ENCODE peak calls at places on chromosomes 16 and 17, in six cellular contexts. One of them, this sample, is unnamed.

GRCh38 chr16:50152386-50152806 is 710 bp upstream of the TENT4B start:
- DNase-seq in LoVo: peak
- DNase-seq in activated CD4-positive, alpha-beta T cell treated with anti-CD3 and anti-CD28 coated beads for 24 hours: peak
- DNase-seq in ureter: peak
- DNase-seq in AG09319: no peak
- DNase-seq in putamen: peak
- DNase-seq in this sample: no peak

GRCh38 chr16:57412584-57412983 is 8.0 kb downstream of the CCL17 start:
- DNase-seq in LoVo: no peak
- DNase-seq in activated CD4-positive, alpha-beta T cell treated with anti-CD3 and anti-CD28 coated beads for 24 hours: no peak
- DNase-seq in ureter: no peak
- DNase-seq in AG09319: no peak
- DNase-seq in putamen: no peak
- DNase-seq in this sample: no peak

GRCh38 chr16:711548-712320 is 3.2 kb upstream of the METRN start:
- DNase-seq in LoVo: peak
- DNase-seq in activated CD4-positive, alpha-beta T cell treated with anti-CD3 and anti-CD28 coated beads for 24 hours: peak
- DNase-seq in ureter: no peak
- DNase-seq in AG09319: no peak
- DNase-seq in putamen: no peak
- DNase-seq in this sample: peak

GRCh38 chr16:17467923-17468540 is 2.7 kb downstream of the XYLT1 start:
- DNase-seq in LoVo: no peak
- DNase-seq in activated CD4-positive, alpha-beta T cell treated with anti-CD3 and anti-CD28 coated beads for 24 hours: no peak
- DNase-seq in ureter: peak
- DNase-seq in AG09319: peak
- DNase-seq in putamen: peak
- DNase-seq in this sample: peak

GRCh38 chr17:45813051-45813731 is 29.1 kb downstream of the CRHR1 start:
- DNase-seq in LoVo: no peak
- DNase-seq in activated CD4-positive, alpha-beta T cell treated with anti-CD3 and anti-CD28 coated beads for 24 hours: no peak
- DNase-seq in ureter: no peak
- DNase-seq in AG09319: no peak
- DNase-seq in putamen: peak
- DNase-seq in this sample: no peak

GRCh38 chr17:44236444-44236991 is 17.0 kb upstream of the UBTF start:
- DNase-seq in LoVo: no peak
- DNase-seq in activated CD4-positive, alpha-beta T cell treated with anti-CD3 and anti-CD28 coated beads for 24 hours: no peak
- DNase-seq in ureter: no peak
- DNase-seq in AG09319: no peak
- DNase-seq in putamen: no peak
- DNase-seq in this sample: no peak

GRCh38 chr17:76578376-76578775 is 7.3 kb downstream of the ST6GALNAC2 start:
- DNase-seq in LoVo: no peak
- DNase-seq in activated CD4-positive, alpha-beta T cell treated with anti-CD3 and anti-CD28 coated beads for 24 hours: no peak
- DNase-seq in ureter: no peak
- DNase-seq in AG09319: no peak
- DNase-seq in putamen: no peak
- DNase-seq in this sample: no peak

GRCh38 chr17:4958102-4958501 is 7.2 kb downstream of the ENO3 start:
- DNase-seq in LoVo: no peak
- DNase-seq in activated CD4-positive, alpha-beta T cell treated with anti-CD3 and anti-CD28 coated beads for 24 hours: no peak
- DNase-seq in ureter: no peak
- DNase-seq in AG09319: no peak
- DNase-seq in putamen: no peak
- DNase-seq in this sample: no peak

GRCh38 chr16:16093625-16094332 is 129.5 kb downstream of the ABCC6 start:
- DNase-seq in LoVo: no peak
- DNase-seq in activated CD4-positive, alpha-beta T cell treated with anti-CD3 and anti-CD28 coated beads for 24 hours: no peak
- DNase-seq in ureter: no peak
- DNase-seq in AG09319: no peak
- DNase-seq in putamen: no peak
- DNase-seq in this sample: no peak

GRCh38 chr17:41352597-41353366 is 2.2 kb upstream of the KRT33A start:
- DNase-seq in LoVo: no peak
- DNase-seq in activated CD4-positive, alpha-beta T cell treated with anti-CD3 and anti-CD28 coated beads for 24 hours: no peak
- DNase-seq in ureter: no peak
- DNase-seq in AG09319: no peak
- DNase-seq in putamen: no peak
- DNase-seq in this sample: no peak

GRCh38 chr16:78884199-78884598 is 716.3 kb downstream of the MAF start:
- DNase-seq in LoVo: no peak
- DNase-seq in activated CD4-positive, alpha-beta T cell treated with anti-CD3 and anti-CD28 coated beads for 24 hours: no peak
- DNase-seq in ureter: no peak
- DNase-seq in AG09319: no peak
- DNase-seq in putamen: no peak
- DNase-seq in this sample: no peak

GRCh38 chr16:57984443-57985203 is 13.7 kb upstream of the CNGB1 start:
- DNase-seq in LoVo: no peak
- DNase-seq in activated CD4-positive, alpha-beta T cell treated with anti-CD3 and anti-CD28 coated beads for 24 hours: peak
- DNase-seq in ureter: peak
- DNase-seq in AG09319: peak
- DNase-seq in putamen: no peak
- DNase-seq in this sample: no peak